ENCODE peak calls at places on chromosomes 2 and 18, in seven cellular contexts. One of them, this sample, is unnamed.
A peak's percentile ranks its signal among the peaks of the same experiment; 100 is the strongest.

GRCh38 chr2:175567435-175568061 is 386.0 kb upstream of the ATP5MC3 start:
- DNase-seq in stomach: no peak
- DNase-seq in tibial artery: no peak
- DNase-seq in spleen: no peak
- DNase-seq in right cardiac atrium: no peak
- DNase-seq in fibroblast of lung: no peak
- DNase-seq in left lung: no peak
- DNase-seq in this sample: no peak

GRCh38 chr18:35616664-35617423 is 35.3 kb downstream of the GALNT1 start:
- DNase-seq in right cardiac atrium: peak; percentile 56
- DNase-seq in stomach: peak; percentile 32
- DNase-seq in tibial artery: peak; percentile 28
- DNase-seq in left lung: peak; percentile 61
- DNase-seq in spleen: peak; percentile 87
- DNase-seq in fibroblast of lung: peak; percentile 97
- DNase-seq in this sample: peak; percentile 59

GRCh38 chr2:5913729-5914390 is 221.7 kb downstream of the SOX11 start:
- DNase-seq in fibroblast of lung: no peak
- DNase-seq in stomach: no peak
- DNase-seq in tibial artery: no peak
- DNase-seq in spleen: no peak
- DNase-seq in right cardiac atrium: no peak
- DNase-seq in left lung: no peak
- DNase-seq in this sample: no peak

GRCh38 chr2:23595601-23596251 is 210.7 kb downstream of the KLHL29 start:
- DNase-seq in spleen: peak; percentile 64
- DNase-seq in right cardiac atrium: no peak
- DNase-seq in left lung: no peak
- DNase-seq in stomach: no peak
- DNase-seq in fibroblast of lung: peak; percentile 85
- DNase-seq in tibial artery: no peak
- DNase-seq in this sample: peak; percentile 70

GRCh38 chr18:3305933-3306332 is 44.0 kb downstream of the MYL12B start:
- DNase-seq in spleen: no peak
- DNase-seq in right cardiac atrium: no peak
- DNase-seq in fibroblast of lung: peak; percentile 76
- DNase-seq in left lung: no peak
- DNase-seq in stomach: no peak
- DNase-seq in tibial artery: no peak
- DNase-seq in this sample: no peak

GRCh38 chr18:69885381-69885780 is 62.3 kb downstream of the CD226 start:
- DNase-seq in tibial artery: no peak
- DNase-seq in left lung: no peak
- DNase-seq in stomach: no peak
- DNase-seq in fibroblast of lung: no peak
- DNase-seq in spleen: no peak
- DNase-seq in right cardiac atrium: no peak
- DNase-seq in this sample: no peak

GRCh38 chr18:48913201-48913600 is 37.6 kb downstream of the SMAD7 start:
- DNase-seq in spleen: peak; percentile 81
- DNase-seq in stomach: peak; percentile 51
- DNase-seq in tibial artery: no peak
- DNase-seq in fibroblast of lung: no peak
- DNase-seq in left lung: no peak
- DNase-seq in right cardiac atrium: peak; percentile 43
- DNase-seq in this sample: no peak

GRCh38 chr2:119673796-119674195 is 5.2 kb upstream of the TMEM177 start:
- DNase-seq in left lung: no peak
- DNase-seq in tibial artery: no peak
- DNase-seq in spleen: peak; percentile 28
- DNase-seq in stomach: no peak
- DNase-seq in right cardiac atrium: no peak
- DNase-seq in fibroblast of lung: no peak
- DNase-seq in this sample: no peak

GRCh38 chr18:14086459-14087231 is 45.6 kb downstream of the ZNF519 start:
- DNase-seq in left lung: no peak
- DNase-seq in spleen: no peak
- DNase-seq in right cardiac atrium: no peak
- DNase-seq in stomach: no peak
- DNase-seq in fibroblast of lung: peak; percentile 19
- DNase-seq in tibial artery: no peak
- DNase-seq in this sample: no peak

GRCh38 chr2:174589334-174589733 is 8.3 kb downstream of the WIPF1 start:
- DNase-seq in tibial artery: no peak
- DNase-seq in right cardiac atrium: no peak
- DNase-seq in left lung: no peak
- DNase-seq in spleen: no peak
- DNase-seq in fibroblast of lung: no peak
- DNase-seq in stomach: no peak
- DNase-seq in this sample: no peak

GRCh38 chr2:17648571-17648970 is 105.0 kb downstream of the SMC6 start:
- DNase-seq in stomach: no peak
- DNase-seq in right cardiac atrium: no peak
- DNase-seq in fibroblast of lung: no peak
- DNase-seq in tibial artery: no peak
- DNase-seq in spleen: no peak
- DNase-seq in left lung: no peak
- DNase-seq in this sample: no peak

GRCh38 chr2:75100011-75100680 is 99.2 kb downstream of the TACR1 start:
- DNase-seq in left lung: no peak
- DNase-seq in fibroblast of lung: peak; percentile 96
- DNase-seq in tibial artery: no peak
- DNase-seq in stomach: no peak
- DNase-seq in spleen: no peak
- DNase-seq in right cardiac atrium: no peak
- DNase-seq in this sample: no peak

GRCh38 chr18:62790836-62791772 is 75.8 kb downstream of the PHLPP1 start:
- DNase-seq in spleen: no peak
- DNase-seq in tibial artery: no peak
- DNase-seq in fibroblast of lung: peak; percentile 76
- DNase-seq in right cardiac atrium: peak; percentile 29
- DNase-seq in left lung: no peak
- DNase-seq in stomach: no peak
- DNase-seq in this sample: no peak

GRCh38 chr2:207503234-207503633 is 26.5 kb upstream of the CREB1 start:
- DNase-seq in fibroblast of lung: peak; percentile 45
- DNase-seq in left lung: no peak
- DNase-seq in right cardiac atrium: peak; percentile 60
- DNase-seq in stomach: no peak
- DNase-seq in tibial artery: peak; percentile 29
- DNase-seq in spleen: no peak
- DNase-seq in this sample: no peak

GRCh38 chr2:120470041-120470716 is 124.2 kb downstream of the INHBB start:
- DNase-seq in fibroblast of lung: peak; percentile 91
- DNase-seq in spleen: peak; percentile 77
- DNase-seq in right cardiac atrium: peak; percentile 93
- DNase-seq in left lung: peak; percentile 89
- DNase-seq in tibial artery: peak; percentile 92
- DNase-seq in stomach: peak; percentile 85
- DNase-seq in this sample: peak; percentile 90

GRCh38 chr18:55272510-55273243 is 313.4 kb upstream of the CCDC68 start:
- DNase-seq in fibroblast of lung: peak; percentile 89
- DNase-seq in tibial artery: no peak
- DNase-seq in spleen: no peak
- DNase-seq in right cardiac atrium: peak; percentile 50
- DNase-seq in stomach: no peak
- DNase-seq in left lung: no peak
- DNase-seq in this sample: no peak

GRCh38 chr18:51054764-51055163 is 24.8 kb downstream of the SMAD4 start:
- DNase-seq in fibroblast of lung: peak; percentile 78
- DNase-seq in spleen: no peak
- DNase-seq in stomach: no peak
- DNase-seq in tibial artery: no peak
- DNase-seq in right cardiac atrium: no peak
- DNase-seq in left lung: no peak
- DNase-seq in this sample: no peak

GRCh38 chr2:24621779-24622538 is 130.9 kb downstream of the NCOA1 start:
- DNase-seq in stomach: no peak
- DNase-seq in right cardiac atrium: no peak
- DNase-seq in spleen: no peak
- DNase-seq in left lung: no peak
- DNase-seq in fibroblast of lung: no peak
- DNase-seq in tibial artery: no peak
- DNase-seq in this sample: no peak

GRCh38 chr2:42880738-42881525 is 88.5 kb upstream of the HAAO start:
- DNase-seq in left lung: no peak
- DNase-seq in spleen: no peak
- DNase-seq in right cardiac atrium: no peak
- DNase-seq in tibial artery: no peak
- DNase-seq in fibroblast of lung: no peak
- DNase-seq in stomach: no peak
- DNase-seq in this sample: no peak
- H3K4me1 ChIP-seq in left lung: peaks cover 28% of the 10 kb centered on the region
- H3K4me1 ChIP-seq in spleen: peaks cover 50% of the 10 kb centered on the region
- H3K4me1 ChIP-seq in right cardiac atrium: peaks cover 14% of the 10 kb centered on the region
- H3K4me1 ChIP-seq in tibial artery: no peaks in the 10 kb centered on the region
- H3K4me1 ChIP-seq in fibroblast of lung: no peaks in the 10 kb centered on the region
- H3K4me1 ChIP-seq in stomach: peaks cover 23% of the 10 kb centered on the region
- H3K4me1 ChIP-seq in this sample: no peaks in the 10 kb centered on the region

DNA sequence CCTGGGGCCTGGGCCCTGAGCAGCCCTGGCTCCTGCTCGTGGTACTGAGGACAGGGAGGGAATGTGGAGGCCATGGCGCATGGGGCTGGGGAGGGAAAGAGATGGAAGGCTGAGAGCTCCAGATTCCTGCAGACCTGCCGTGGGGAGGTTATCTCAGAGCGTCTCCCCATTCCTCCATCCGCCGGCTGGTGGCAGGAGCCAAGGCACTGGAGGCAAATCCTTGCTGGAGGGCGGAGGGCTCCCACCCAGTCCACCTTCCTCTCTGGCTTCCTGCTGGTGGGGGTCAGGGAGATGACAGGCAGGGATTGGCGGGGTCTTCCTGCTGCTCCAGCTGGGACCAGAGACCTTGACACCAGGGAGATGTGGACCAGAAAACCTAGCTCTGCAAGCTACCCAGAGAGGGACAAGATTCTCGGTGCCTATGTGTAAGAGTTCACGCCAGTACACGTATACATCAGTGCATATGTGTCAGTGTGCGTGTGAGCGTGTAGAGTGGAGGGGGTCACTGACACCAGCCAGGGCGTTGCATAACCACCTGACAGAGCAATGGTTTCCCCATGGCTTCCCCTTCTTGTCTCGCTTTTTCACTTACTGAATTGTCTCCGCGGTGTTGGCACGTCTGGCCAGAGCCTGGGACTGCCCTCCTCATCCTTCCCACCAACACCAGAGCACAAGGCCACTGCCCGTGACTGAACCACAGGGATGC is 15.7 kb upstream of the SEMA4C start:
- DNase-seq in fibroblast of lung: no peak
- DNase-seq in stomach: no peak
- DNase-seq in left lung: no peak
- DNase-seq in right cardiac atrium: no peak
- DNase-seq in spleen: peak; percentile 76
- DNase-seq in tibial artery: no peak
- DNase-seq in this sample: no peak
- H3K4me1 ChIP-seq in fibroblast of lung: no peaks in the 10 kb centered on the region
- H3K4me1 ChIP-seq in stomach: peaks cover 27% of the 10 kb centered on the region
- H3K4me1 ChIP-seq in left lung: peaks cover 38% of the 10 kb centered on the region
- H3K4me1 ChIP-seq in right cardiac atrium: peaks cover 2% of the 10 kb centered on the region
- H3K4me1 ChIP-seq in spleen: peaks cover 83% of the 10 kb centered on the region
- H3K4me1 ChIP-seq in tibial artery: peaks cover 4% of the 10 kb centered on the region
- H3K4me1 ChIP-seq in this sample: no peaks in the 10 kb centered on the region

GRCh38 chr2:218888341-218888740 is 7.7 kb downstream of the WNT10A start:
- DNase-seq in left lung: no peak
- DNase-seq in right cardiac atrium: no peak
- DNase-seq in tibial artery: no peak
- DNase-seq in fibroblast of lung: no peak
- DNase-seq in stomach: no peak
- DNase-seq in spleen: peak; percentile 62
- DNase-seq in this sample: peak; percentile 35

GRCh38 chr2:218884519-218884918 is 3.9 kb downstream of the WNT10A start:
- DNase-seq in fibroblast of lung: no peak
- DNase-seq in left lung: no peak
- DNase-seq in right cardiac atrium: no peak
- DNase-seq in stomach: no peak
- DNase-seq in tibial artery: no peak
- DNase-seq in spleen: no peak
- DNase-seq in this sample: peak; percentile 9

GRCh38 chr2:218885981-218886447 is 5.4 kb downstream of the WNT10A start:
- DNase-seq in right cardiac atrium: no peak
- DNase-seq in fibroblast of lung: no peak
- DNase-seq in stomach: no peak
- DNase-seq in spleen: peak; percentile 67
- DNase-seq in left lung: no peak
- DNase-seq in tibial artery: no peak
- DNase-seq in this sample: no peak

GRCh38 chr2:218886461-218886947 is 5.9 kb downstream of the WNT10A start:
- DNase-seq in tibial artery: no peak
- DNase-seq in left lung: no peak
- DNase-seq in spleen: peak; percentile 81
- DNase-seq in stomach: no peak
- DNase-seq in right cardiac atrium: no peak
- DNase-seq in fibroblast of lung: no peak
- DNase-seq in this sample: peak; percentile 27

DNA sequence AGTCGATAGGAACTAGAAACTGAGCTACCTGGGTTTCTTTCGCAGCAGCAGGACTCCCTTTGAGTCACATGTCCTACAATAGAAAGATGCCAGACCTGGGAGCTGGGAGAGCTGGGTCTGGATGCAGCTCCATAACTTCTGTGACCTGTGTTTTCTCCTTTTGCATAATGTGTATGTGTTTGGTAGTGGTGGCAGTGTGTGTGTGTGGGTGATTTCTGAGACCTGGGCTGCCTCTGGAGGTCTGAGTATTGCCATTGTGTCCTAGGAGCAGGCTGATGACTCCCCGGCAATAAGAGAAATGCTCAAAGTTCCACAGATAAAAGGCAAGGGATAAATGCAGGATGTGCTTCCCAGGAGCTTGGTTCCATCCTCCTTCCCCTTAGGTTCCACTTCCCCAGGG is 6.4 kb downstream of the WNT10A start:
- DNase-seq in tibial artery: no peak
- DNase-seq in fibroblast of lung: no peak
- DNase-seq in spleen: peak; percentile 20
- DNase-seq in left lung: no peak
- DNase-seq in stomach: no peak
- DNase-seq in right cardiac atrium: no peak
- DNase-seq in this sample: peak; percentile 25
- H3K4me1 ChIP-seq in tibial artery: no peaks in the 10 kb centered on the region
- H3K4me1 ChIP-seq in fibroblast of lung: no peaks in the 10 kb centered on the region
- H3K4me1 ChIP-seq in spleen: peaks cover 43% of the 10 kb centered on the region
- H3K4me1 ChIP-seq in left lung: peaks cover 11% of the 10 kb centered on the region
- H3K4me1 ChIP-seq in stomach: peaks cover 15% of the 10 kb centered on the region
- H3K4me1 ChIP-seq in right cardiac atrium: no peaks in the 10 kb centered on the region
- H3K4me1 ChIP-seq in this sample: no peaks in the 10 kb centered on the region

DNA sequence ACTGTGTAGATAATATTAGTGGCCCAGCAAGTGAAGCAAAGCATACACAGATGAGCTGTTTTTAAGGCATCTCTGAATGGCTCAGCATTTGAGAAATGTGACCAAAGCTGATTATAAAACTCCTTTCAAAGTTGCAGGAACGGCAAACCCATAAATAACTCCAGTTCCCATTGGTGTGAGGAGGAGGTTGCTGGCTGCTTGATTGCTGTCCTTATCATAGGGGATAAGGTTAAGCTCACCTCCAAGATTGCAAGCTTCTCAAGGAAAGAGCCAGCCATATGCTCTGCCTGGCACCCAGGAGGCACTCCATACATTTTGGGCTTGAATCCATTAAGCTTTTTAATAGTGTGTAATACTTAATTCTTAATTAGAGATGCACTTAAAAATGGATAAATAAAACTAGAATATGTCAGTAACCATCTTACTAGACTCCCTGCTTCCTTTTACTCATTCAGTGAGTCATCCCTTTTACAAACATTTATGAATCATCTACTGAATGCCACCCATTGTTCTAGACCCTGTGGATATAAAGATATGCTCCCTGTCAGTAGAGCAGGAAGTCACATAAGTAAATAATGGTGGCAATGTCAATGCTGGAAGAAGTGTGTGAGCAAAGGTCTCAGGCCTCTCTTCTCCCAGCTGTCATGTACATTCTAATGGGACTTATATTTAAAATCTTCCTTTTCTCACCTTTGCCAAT is 99.3 kb downstream of the SPATS2L start:
- DNase-seq in tibial artery: no peak
- DNase-seq in right cardiac atrium: no peak
- DNase-seq in left lung: no peak
- DNase-seq in stomach: no peak
- DNase-seq in spleen: no peak
- DNase-seq in fibroblast of lung: peak; percentile 96
- DNase-seq in this sample: no peak
- H3K4me1 ChIP-seq in tibial artery: no peaks in the 10 kb centered on the region
- H3K4me1 ChIP-seq in right cardiac atrium: peaks cover 9% of the 10 kb centered on the region
- H3K4me1 ChIP-seq in left lung: peaks cover 58% of the 10 kb centered on the region
- H3K4me1 ChIP-seq in stomach: peaks cover 23% of the 10 kb centered on the region
- H3K4me1 ChIP-seq in spleen: peaks cover 13% of the 10 kb centered on the region
- H3K4me1 ChIP-seq in fibroblast of lung: peaks cover 34% of the 10 kb centered on the region
- H3K4me1 ChIP-seq in this sample: peaks cover 2% of the 10 kb centered on the region

This sample was measured in aorta.